ENCODE peak calls at places on chromosomes 12 and 14, in ten cellular contexts. One of them, this sample, is unnamed.

GRCh38 chr12:88562151-88562550 is 18.1 kb downstream of the KITLG start:
- DNase-seq in NCI-H2081: no peak
- DNase-seq in SK-MEL-5: no peak
- DNase-seq in ovary: no peak
- DNase-seq in nephron progenitor cell: no peak
- DNase-seq in SK-N-SH: no peak
- DNase-seq in sciatic nerve: no peak
- DNase-seq in left colon: no peak
- DNase-seq in RKO: no peak
- DNase-seq in activated CD4-positive, CD25-positive, alpha-beta regulatory T cell: no peak
- DNase-seq in this sample: no peak

GRCh38 chr14:54488318-54488645 is 498 bp downstream of the GMFB start:
- DNase-seq in SK-MEL-5: no peak
- DNase-seq in activated CD4-positive, CD25-positive, alpha-beta regulatory T cell: no peak
- DNase-seq in left colon: no peak
- DNase-seq in NCI-H2081: no peak
- DNase-seq in nephron progenitor cell: no peak
- DNase-seq in SK-N-SH: no peak
- DNase-seq in ovary: no peak
- DNase-seq in sciatic nerve: no peak
- DNase-seq in RKO: no peak
- DNase-seq in this sample: no peak

GRCh38 chr14:56490379-56490778 is 89.2 kb upstream of the TMEM260 start:
- DNase-seq in sciatic nerve: no peak
- DNase-seq in SK-N-SH: peak
- DNase-seq in activated CD4-positive, CD25-positive, alpha-beta regulatory T cell: no peak
- DNase-seq in left colon: no peak
- DNase-seq in nephron progenitor cell: no peak
- DNase-seq in ovary: no peak
- DNase-seq in RKO: peak
- DNase-seq in NCI-H2081: peak
- DNase-seq in SK-MEL-5: peak
- DNase-seq in this sample: no peak

GRCh38 chr12:31585271-31585670 is 5.7 kb downstream of the DENND5B start:
- DNase-seq in ovary: no peak
- DNase-seq in NCI-H2081: no peak
- DNase-seq in sciatic nerve: no peak
- DNase-seq in nephron progenitor cell: no peak
- DNase-seq in RKO: no peak
- DNase-seq in SK-MEL-5: no peak
- DNase-seq in SK-N-SH: no peak
- DNase-seq in activated CD4-positive, CD25-positive, alpha-beta regulatory T cell: no peak
- DNase-seq in left colon: no peak
- DNase-seq in this sample: no peak

GRCh38 chr12:125128806-125129571 is 63.8 kb downstream of the AACS start:
- DNase-seq in left colon: no peak
- DNase-seq in SK-MEL-5: no peak
- DNase-seq in NCI-H2081: no peak
- DNase-seq in ovary: no peak
- DNase-seq in sciatic nerve: no peak
- DNase-seq in nephron progenitor cell: no peak
- DNase-seq in activated CD4-positive, CD25-positive, alpha-beta regulatory T cell: no peak
- DNase-seq in RKO: no peak
- DNase-seq in SK-N-SH: no peak
- DNase-seq in this sample: no peak

GRCh38 chr12:113467514-113468364 is 3.9 kb downstream of the LHX5 start:
- DNase-seq in RKO: no peak
- DNase-seq in SK-N-SH: peak
- DNase-seq in NCI-H2081: no peak
- DNase-seq in ovary: no peak
- DNase-seq in SK-MEL-5: no peak
- DNase-seq in nephron progenitor cell: no peak
- DNase-seq in activated CD4-positive, CD25-positive, alpha-beta regulatory T cell: no peak
- DNase-seq in sciatic nerve: no peak
- DNase-seq in left colon: no peak
- DNase-seq in this sample: no peak

GRCh38 chr12:121610239-121611149 is 15.8 kb upstream of the ORAI1 start:
- DNase-seq in left colon: peak
- DNase-seq in activated CD4-positive, CD25-positive, alpha-beta regulatory T cell: no peak
- DNase-seq in SK-MEL-5: peak
- DNase-seq in RKO: no peak
- DNase-seq in sciatic nerve: no peak
- DNase-seq in nephron progenitor cell: no peak
- DNase-seq in ovary: peak
- DNase-seq in NCI-H2081: no peak
- DNase-seq in SK-N-SH: no peak
- DNase-seq in this sample: no peak

GRCh38 chr14:35879654-35880249 is 53.6 kb downstream of the BRMS1L start:
- DNase-seq in nephron progenitor cell: no peak
- DNase-seq in RKO: peak
- DNase-seq in left colon: no peak
- DNase-seq in ovary: no peak
- DNase-seq in SK-N-SH: peak
- DNase-seq in SK-MEL-5: peak
- DNase-seq in activated CD4-positive, CD25-positive, alpha-beta regulatory T cell: no peak
- DNase-seq in sciatic nerve: no peak
- DNase-seq in NCI-H2081: no peak
- DNase-seq in this sample: no peak

GRCh38 chr12:64796205-64796845 is 28.1 kb upstream of the TBC1D30 start:
- DNase-seq in nephron progenitor cell: peak
- DNase-seq in SK-MEL-5: peak
- DNase-seq in NCI-H2081: peak
- DNase-seq in SK-N-SH: peak
- DNase-seq in activated CD4-positive, CD25-positive, alpha-beta regulatory T cell: peak
- DNase-seq in RKO: peak
- DNase-seq in left colon: peak
- DNase-seq in sciatic nerve: peak
- DNase-seq in ovary: no peak
- DNase-seq in this sample: peak

GRCh38 chr12:15088115-15088514 is 115.3 kb downstream of the PDE6H start:
- DNase-seq in nephron progenitor cell: no peak
- DNase-seq in NCI-H2081: peak
- DNase-seq in SK-N-SH: no peak
- DNase-seq in sciatic nerve: no peak
- DNase-seq in ovary: no peak
- DNase-seq in SK-MEL-5: no peak
- DNase-seq in activated CD4-positive, CD25-positive, alpha-beta regulatory T cell: no peak
- DNase-seq in RKO: no peak
- DNase-seq in left colon: no peak
- DNase-seq in this sample: no peak